ENCODE peak calls at places on chromosomes 5 and 9, in nine cellular contexts. K is cardiac muscle cell; M is GM23248; G is uterus; Y is Peyer's patch; N is naive thymus-derived CD4-positive, alpha-beta T cell; X is endodermal cell; B is CD4-positive, alpha-beta memory T cell; C is effector memory CD4-positive, alpha-beta T cell. U is an unnamed sample.

GRCh38 chr9:138022121-138022741 is 144.6 kb downstream of the CACNA1B start:
- DNase-seq in G (no peak), Y (peak; percentile 45), B (no peak), X (peak; percentile 91), M (peak; percentile 21), C (no peak), K (peak; percentile 46), N (peak; percentile 8), U (no peak)

GRCh38 chr5:167785106-167785505 is 506.3 kb upstream of the WWC1 start:
- DNase-seq in C (no peak), K (no peak), Y (no peak), B (no peak), N (no peak), M (no peak), X (no peak), G (no peak), U (no peak)

GRCh38 chr5:145178667-145179523 is 656.2 kb downstream of the PRELID2 start:
- DNase-seq in K (peak; percentile 63), Y (no peak), G (no peak), M (peak; percentile 6), C (no peak), N (no peak), X (no peak), B (no peak), U (peak; percentile 84)

GRCh38 chr5:144697847-144698262 is 527.2 kb downstream of the KCTD16 start:
- DNase-seq in K (no peak), M (peak; percentile 97), C (no peak), Y (no peak), N (no peak), B (no peak), X (no peak), G (no peak), U (no peak)

GRCh38 chr5:169416583-169417196 is 115.8 kb upstream of the SLIT3 start:
- DNase-seq in N (no peak), K (no peak), G (peak; percentile 29), M (peak; percentile 100), Y (no peak), C (no peak), B (no peak), X (peak; percentile 61), U (peak; percentile 85)

GRCh38 chr5:81171769-81172168 is 61.4 kb upstream of the CKMT2 start:
- DNase-seq in B (no peak), N (no peak), Y (no peak), C (no peak), M (no peak), G (no peak), K (no peak), X (no peak), U (no peak)

GRCh38 chr5:139667001-139667729 is 19.0 kb downstream of the CXXC5 start:
- DNase-seq in M (peak; percentile 58), C (no peak), G (no peak), K (no peak), B (no peak), X (no peak), N (no peak), Y (no peak), U (no peak)

GRCh38 chr5:148827723-148828122 is 1.3 kb downstream of the ADRB2 start:
- DNase-seq in K (no peak), G (no peak), X (no peak), B (no peak), M (no peak), Y (no peak), C (no peak), N (no peak), U (peak; percentile 77)

GRCh38 chr9:23669776-23670175 is 156.3 kb downstream of the ELAVL2 start:
- DNase-seq in B (no peak), C (no peak), X (no peak), Y (no peak), N (no peak), G (no peak), M (no peak), K (no peak), U (no peak)

GRCh38 chr9:118595719-118596305 is 773.4 kb downstream of the BRINP1 start:
- DNase-seq in G (no peak), B (no peak), C (no peak), M (peak; percentile 76), K (peak; percentile 61), X (peak; percentile 82), Y (no peak), N (no peak), U (peak; percentile 33)

GRCh38 chr9:14846871-14847311 is 63.3 kb downstream of the FREM1 start:
- DNase-seq in K (peak; percentile 66), N (peak; percentile 37), Y (peak; percentile 68), C (peak; percentile 0), G (peak; percentile 35), X (peak; percentile 98), M (peak; percentile 66), B (peak; percentile 16), U (peak; percentile 14)

GRCh38 chr5:78508231-78508765 is 140.3 kb downstream of the LHFPL2 start:
- DNase-seq in M (peak; percentile 60), C (no peak), Y (no peak), B (no peak), G (no peak), K (peak; percentile 61), N (no peak), X (no peak), U (no peak)

GRCh38 chr9:32579706-32580331 is 6.9 kb upstream of the NDUFB6 start:
- DNase-seq in K (peak; percentile 76), Y (peak; percentile 76), M (peak; percentile 67), N (peak; percentile 75), X (peak; percentile 88), C (peak; percentile 60), B (peak; percentile 72), G (peak; percentile 68), U (peak; percentile 46)

GRCh38 chr5:147892696-147893296 is 13.5 kb downstream of the C5orf46 start:
- DNase-seq in N (no peak), G (no peak), K (no peak), X (no peak), Y (no peak), B (no peak), M (no peak), C (no peak), U (peak; percentile 69)

GRCh38 chr9:138083873-138084272 is 206.3 kb downstream of the CACNA1B start:
- DNase-seq in N (no peak), G (no peak), B (no peak), C (no peak), M (no peak), Y (no peak), X (no peak), K (no peak), U (no peak)

GRCh38 chr9:112700080-112700479 is 17.8 kb downstream of the INIP start:
- DNase-seq in C (no peak), B (no peak), G (no peak), M (peak; percentile 10), K (no peak), X (no peak), N (no peak), Y (no peak), U (no peak)

GRCh38 chr5:99248066-99248465 is 319.3 kb upstream of the CHD1 start:
- DNase-seq in M (no peak), X (no peak), B (no peak), G (no peak), Y (no peak), K (no peak), C (no peak), N (no peak), U (no peak)

GRCh38 chr9:72596451-72597180 is 75.2 kb downstream of the TMC1 start:
- DNase-seq in M (no peak), G (no peak), K (no peak), N (no peak), C (no peak), B (peak; percentile 15), X (no peak), Y (no peak), U (no peak)

GRCh38 chr5:59272744-59273427 is 620.6 kb downstream of the PDE4D start:
- DNase-seq in M (no peak), K (no peak), Y (no peak), N (no peak), G (no peak), X (no peak), C (no peak), B (no peak), U (no peak)
- H3K4me1 ChIP-seq in M (peaks cover 3% of the 10 kb centered on the region), K (peaks cover 23% of the 10 kb centered on the region), Y (no peaks in the 10 kb centered on the region), N (peaks cover 5% of the 10 kb centered on the region), G (no peaks in the 10 kb centered on the region), X (no peaks in the 10 kb centered on the region), C (no peaks in the 10 kb centered on the region), B (no peaks in the 10 kb centered on the region), U (peaks cover 9% of the 10 kb centered on the region)

GRCh38 chr5:111113678-111114077 is 21.5 kb downstream of the WDR36 start:
- DNase-seq in Y (no peak), X (no peak), G (no peak), B (no peak), C (no peak), K (no peak), N (no peak), M (no peak), U (no peak)

GRCh38 chr5:111115229-111115628 is 23.1 kb downstream of the WDR36 start:
- DNase-seq in N (no peak), B (no peak), C (no peak), Y (no peak), G (no peak), X (no peak), M (no peak), K (no peak), U (no peak)

GRCh38 chr5:111119856-111120255 is 27.7 kb downstream of the WDR36 start:
- DNase-seq in M (no peak), Y (no peak), N (no peak), G (no peak), C (no peak), K (no peak), X (no peak), B (no peak), U (no peak)

GRCh38 chr5:111117149-111117548 is 25.0 kb downstream of the WDR36 start:
- DNase-seq in X (no peak), Y (no peak), B (no peak), K (no peak), N (no peak), C (no peak), G (no peak), M (no peak), U (no peak)

GRCh38 chr5:111116550-111116949 is 24.4 kb downstream of the WDR36 start:
- DNase-seq in Y (no peak), X (no peak), M (no peak), C (no peak), B (no peak), N (no peak), K (no peak), G (no peak), U (no peak)
- H3K36me3 ChIP-seq in Y (peaks cover 40% of the 10 kb centered on the region), X (peaks cover 56% of the 10 kb centered on the region), M (peaks cover 57% of the 10 kb centered on the region), C (peaks cover 45% of the 10 kb centered on the region), B (peaks cover 21% of the 10 kb centered on the region), N (peaks cover 17% of the 10 kb centered on the region), K (peaks cover 68% of the 10 kb centered on the region), G (peaks cover 5% of the 10 kb centered on the region), U (peaks cover 59% of the 10 kb centered on the region)

GRCh38 chr5:88667187-88668141 is 215.5 kb downstream of the MEF2C start:
- DNase-seq in M (no peak), C (no peak), K (no peak), Y (no peak), G (no peak), N (no peak), X (peak; percentile 79), B (no peak), U (no peak)
- H3K27me3 ChIP-seq in M (peaks cover 100% of the 10 kb centered on the region), C (peaks cover 50% of the 10 kb centered on the region), K (peaks cover 100% of the 10 kb centered on the region), Y (no peaks in the 10 kb centered on the region), G (peaks cover 85% of the 10 kb centered on the region), N (peaks cover 12% of the 10 kb centered on the region), X (peaks cover 100% of the 10 kb centered on the region), B (peaks cover 77% of the 10 kb centered on the region), U (no peaks in the 10 kb centered on the region)

DNA sequence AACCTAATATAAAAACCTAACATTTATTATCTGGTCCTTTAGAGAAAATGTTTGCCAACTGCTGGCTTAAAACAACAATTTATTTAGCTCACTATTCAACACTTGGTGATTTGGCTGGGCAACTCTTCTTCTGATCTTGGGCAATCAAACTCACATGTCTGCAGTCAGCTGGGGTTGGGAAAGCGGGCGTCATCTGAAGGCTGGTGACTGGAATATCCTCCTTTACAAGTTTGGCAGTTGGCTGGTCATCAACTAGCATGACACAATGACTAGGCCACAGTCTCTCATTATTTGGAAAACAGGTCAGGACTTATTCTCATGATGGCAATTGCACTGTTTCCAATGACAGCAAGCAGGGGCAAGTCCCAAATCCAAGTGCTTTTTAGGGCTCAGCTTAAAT is 522.8 kb downstream of the RASEF start:
- DNase-seq in B (no peak), X (no peak), C (no peak), K (no peak), Y (no peak), N (no peak), M (peak; percentile 9), G (no peak), U (no peak)
- H3K4me1 ChIP-seq in B (no peaks in the 10 kb centered on the region), X (no peaks in the 10 kb centered on the region), C (no peaks in the 10 kb centered on the region), K (no peaks in the 10 kb centered on the region), Y (no peaks in the 10 kb centered on the region), N (no peaks in the 10 kb centered on the region), M (no peaks in the 10 kb centered on the region), G (no peaks in the 10 kb centered on the region), U (no peaks in the 10 kb centered on the region)

U was measured in SJSA1.